ENCODE peak calls at places on chromosomes 5 and 9, in four cellular contexts. T, B, E and L are unnamed samples.
A peak's percentile ranks its signal among the peaks of the same experiment; 100 is the strongest.

GRCh38 chr9:18442629-18443491 is 31.1 kb upstream of the ADAMTSL1 start:
- DNase-seq in B (peak; percentile 23), T (peak; percentile 66), E (peak; percentile 72), L (peak; percentile 71)

GRCh38 chr5:1073239-1074102 is 38.4 kb downstream of the SLC12A7 start:
- DNase-seq in B (peak; percentile 9), E (no peak), T (no peak), L (peak; percentile 41)

GRCh38 chr9:26175264-26175663 is 497.0 kb upstream of the TUSC1 start:
- DNase-seq in B (no peak), E (no peak), T (no peak), L (no peak)

GRCh38 chr9:99085949-99086948 is 18.7 kb upstream of the TGFBR1 start:
- DNase-seq in B (no peak), E (no peak), T (no peak), L (no peak)

GRCh38 chr5:16866795-16867584 is 69.1 kb downstream of the MYO10 start:
- DNase-seq in T (no peak), E (no peak), B (no peak), L (peak; percentile 55)

GRCh38 chr5:372911-373709 is 51.6 kb downstream of the AHRR start:
- DNase-seq in E (no peak), B (no peak), T (no peak), L (peak; percentile 41)

GRCh38 chr9:134301387-134302129 is 24.7 kb upstream of the RXRA start:
- DNase-seq in E (no peak), T (no peak), B (peak; percentile 28), L (no peak)

GRCh38 chr5:122937914-122938313 is 92.5 kb downstream of the SNX24 start:
- DNase-seq in E (no peak), T (no peak), B (no peak), L (no peak)

GRCh38 chr9:95509851-95510529 is 6.8 kb downstream of the PTCH1 start:
- DNase-seq in E (peak; percentile 24), T (no peak), B (no peak), L (no peak)